ENCODE peak calls at places on chromosomes 2 and 18, in seven cellular contexts. D is Karpas-422; P is upper lobe of left lung; E is naive thymus-derived CD4-positive, alpha-beta T cell; Z is iPS DF 6.9; L is gastrocnemius medialis; C is breast epithelium. H is an unnamed sample.

GRCh38 chr2:61715501-61715900 is 138.4 kb downstream of the FAM161A start:
- DNase-seq in D (no peak), P (no peak), E (no peak), Z (no peak), L (no peak), C (no peak), H (no peak)

GRCh38 chr2:242056785-242057184 is 187.3 kb downstream of the RTP5 start:
- DNase-seq in D (no peak), P (no peak), E (no peak), Z (no peak), L (no peak), C (no peak), H (no peak)

GRCh38 chr2:216632952-216633615 is at the start of gene IGFBP2:
- DNase-seq in D (no peak), P (no peak), E (peak; percentile 61), Z (no peak), L (no peak), C (no peak), H (no peak)

GRCh38 chr2:6184532-6185302 is 492.5 kb downstream of the SOX11 start:
- DNase-seq in D (no peak), P (no peak), E (no peak), Z (no peak), L (no peak), C (no peak), H (no peak)

GRCh38 chr2:218924757-218925156 is 34.7 kb upstream of the CDK5R2 start:
- DNase-seq in D (peak; percentile 47), P (no peak), E (no peak), Z (no peak), L (no peak), C (no peak), H (no peak)

GRCh38 chr2:222627764-222628163 is 28.1 kb downstream of the FARSB start:
- DNase-seq in D (no peak), P (no peak), E (no peak), Z (no peak), L (no peak), C (no peak), H (no peak)

GRCh38 chr2:47402555-47402804 is 476 bp upstream of the MSH2 start:
- DNase-seq in D (no peak), P (no peak), E (no peak), Z (no peak), L (no peak), C (no peak), H (no peak)

GRCh38 chr2:78979380-78980238 is 45.9 kb upstream of the REG3G start:
- DNase-seq in D (peak; percentile 92), P (peak; percentile 26), E (peak; percentile 24), Z (no peak), L (no peak), C (no peak), H (no peak)

GRCh38 chr2:149664896-149665295 is 77.3 kb upstream of the MMADHC start:
- DNase-seq in D (no peak), P (no peak), E (no peak), Z (no peak), L (no peak), C (no peak), H (no peak)

DNA sequence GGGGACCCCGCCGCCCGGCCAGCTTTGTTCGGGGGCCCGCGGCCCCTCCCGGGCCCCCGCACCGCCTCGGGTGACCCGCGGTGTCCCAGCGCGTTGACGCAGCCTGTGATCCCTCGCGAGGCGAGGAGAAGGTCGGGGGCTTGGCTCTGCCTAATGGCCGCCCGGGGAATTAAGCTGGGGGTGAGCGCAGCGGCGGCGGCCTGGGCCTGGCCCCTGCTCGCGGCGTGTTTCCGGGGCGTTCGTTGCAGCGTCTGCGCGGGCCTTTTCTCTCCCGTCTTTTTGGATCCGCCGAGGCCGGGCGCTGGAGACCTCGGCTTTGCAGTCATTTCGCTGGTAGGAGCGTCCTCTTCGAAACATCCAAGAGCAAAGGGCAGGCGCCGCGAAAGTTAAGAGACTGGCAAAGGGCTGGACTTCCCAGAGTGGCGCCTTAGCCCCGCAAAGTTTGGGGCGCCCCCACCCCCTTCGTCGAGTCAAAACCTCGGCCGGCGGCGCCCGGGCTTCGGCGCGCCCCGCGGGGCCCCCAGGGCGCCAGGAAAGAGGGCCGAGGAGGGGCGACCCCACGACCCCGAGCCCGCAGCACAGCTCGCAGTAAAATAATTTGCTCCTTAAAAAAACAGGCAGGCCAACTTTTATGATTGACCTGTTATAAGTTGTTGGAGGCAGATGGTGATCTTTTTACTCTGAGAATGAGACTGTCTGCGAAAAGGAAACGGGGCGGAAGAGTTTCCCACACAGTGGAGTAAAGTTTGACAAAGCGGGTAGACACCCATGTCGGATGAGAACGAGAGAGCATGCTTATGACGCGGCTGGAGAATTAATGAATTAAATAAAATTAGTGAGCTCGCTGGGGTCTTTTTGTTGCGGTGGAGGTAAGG is 1.4 kb downstream of the SALL3 start:
- DNase-seq in D (no peak), P (no peak), E (no peak), Z (no peak), L (no peak), C (no peak), H (no peak)
- H3K4me3 ChIP-seq in D (no peak overlapping the region), P (peak overlapping the region; percentile 7), E (no peak overlapping the region), Z (peak overlapping the region; percentile 96), L (no peak overlapping the region), C (peak overlapping the region; percentile 37), H (peak overlapping the region; percentile 41)

GRCh38 chr2:69645026-69645425 is 1.5 kb upstream of the AAK1 start:
- DNase-seq in D (no peak), P (no peak), E (no peak), Z (no peak), L (no peak), C (no peak), H (no peak)

GRCh38 chr2:69644506-69644979 is 1.0 kb upstream of the AAK1 start:
- DNase-seq in D (no peak), P (no peak), E (no peak), Z (no peak), L (no peak), C (no peak), H (no peak)

GRCh38 chr2:69646714-69647113 is 3.2 kb upstream of the AAK1 start:
- DNase-seq in D (no peak), P (no peak), E (no peak), Z (no peak), L (no peak), C (no peak), H (no peak)

GRCh38 chr2:69643602-69644505 is at the start of gene AAK1:
- DNase-seq in D (peak; percentile 96), P (peak; percentile 92), E (peak; percentile 89), Z (peak; percentile 43), L (peak; percentile 85), C (peak; percentile 87), H (peak; percentile 74)

DNA sequence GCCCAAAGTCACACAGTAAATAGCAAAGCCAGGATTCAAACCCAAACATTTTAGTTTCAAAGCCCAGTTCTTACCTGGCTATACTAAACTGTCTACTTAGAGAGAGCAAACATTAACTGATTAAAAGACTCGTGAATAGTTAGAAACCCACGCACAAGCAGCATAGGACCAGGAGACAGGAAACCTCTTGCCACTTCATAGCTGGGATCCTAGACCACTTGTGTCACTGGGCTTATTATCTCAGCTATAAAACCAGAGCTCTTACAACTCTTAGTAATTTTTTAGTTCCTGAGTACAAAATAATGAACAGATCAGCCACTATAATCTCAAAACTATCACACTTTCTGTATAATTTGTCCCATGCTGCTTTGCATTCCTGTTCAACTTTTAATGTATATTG is 2.4 kb upstream of the AAK1 start:
- DNase-seq in D (no peak), P (no peak), E (no peak), Z (no peak), L (no peak), C (no peak), H (no peak)
- H3K27ac ChIP-seq in D (no peak overlapping the region), P (no peak overlapping the region), E (peak overlapping the region; percentile 86), Z (no peak overlapping the region), L (peak overlapping the region; percentile 96), C (peak overlapping the region; percentile 94), H (peak overlapping the region; percentile 97)

GRCh38 chr2:74551530-74551929 is 2.2 kb downstream of the LOXL3 start:
- DNase-seq in D (no peak), P (no peak), E (no peak), Z (no peak), L (no peak), C (no peak), H (no peak)

GRCh38 chr2:74549685-74549971 is 4.1 kb downstream of the LOXL3 start:
- DNase-seq in D (no peak), P (no peak), E (peak; percentile 24), Z (no peak), L (no peak), C (no peak), H (no peak)

GRCh38 chr2:74548285-74548918 is 5.3 kb downstream of the LOXL3 start:
- DNase-seq in D (no peak), P (no peak), E (no peak), Z (no peak), L (no peak), C (no peak), H (no peak)

GRCh38 chr2:74550231-74550630 is 3.5 kb downstream of the LOXL3 start:
- DNase-seq in D (no peak), P (no peak), E (no peak), Z (no peak), L (no peak), C (no peak), H (no peak)

DNA sequence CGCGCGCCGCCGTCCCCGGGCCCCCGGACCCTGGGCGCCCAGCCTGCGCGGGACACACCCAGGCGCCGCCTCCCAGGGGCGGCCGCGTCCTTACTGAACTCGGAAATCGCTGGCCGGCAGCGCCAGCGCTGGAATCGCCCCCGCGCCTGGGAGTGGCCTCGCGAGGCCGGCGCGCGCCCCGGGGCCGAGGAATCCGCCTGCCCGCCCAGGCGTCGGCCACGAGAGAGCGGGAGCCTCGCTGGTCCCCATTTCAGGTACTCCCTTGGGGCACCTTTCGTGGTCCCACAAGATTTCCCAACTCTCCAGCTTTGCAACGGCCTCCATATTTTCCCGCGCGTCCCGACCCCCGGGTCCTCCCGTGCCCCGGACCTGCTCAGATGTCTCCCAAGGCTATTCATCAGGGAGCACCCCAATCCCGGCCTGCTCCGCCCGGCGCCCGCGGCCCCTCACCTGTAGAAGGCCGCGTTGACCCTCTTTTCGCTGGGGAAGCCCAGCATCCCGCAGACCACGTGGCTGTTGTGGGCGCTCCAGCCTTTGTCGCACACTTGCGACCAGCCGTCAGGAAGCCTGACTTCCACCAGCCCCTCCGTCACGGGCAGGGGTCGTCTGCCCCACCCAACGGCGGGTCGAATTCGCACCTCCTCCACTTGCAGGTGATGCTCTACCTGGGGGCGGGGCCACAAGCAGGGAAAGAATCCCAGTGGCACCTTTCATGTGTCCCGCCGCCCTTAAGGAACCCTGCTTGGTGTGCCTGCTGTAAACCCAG is 4.6 kb downstream of the LOXL3 start:
- DNase-seq in D (no peak), P (peak; percentile 76), E (peak; percentile 68), Z (no peak), L (no peak), C (no peak), H (no peak)
- H3K4me3 ChIP-seq in D (no peak overlapping the region), P (peak overlapping the region; percentile 56), E (peak overlapping the region; percentile 39), Z (peak overlapping the region; percentile 53), L (peak overlapping the region; percentile 55), C (peak overlapping the region; percentile 83), H (peak overlapping the region; percentile 88)

GRCh38 chr2:54903736-54904554 is 146.3 kb downstream of the RTN4 start:
- DNase-seq in D (no peak), P (peak; percentile 59), E (peak; percentile 48), Z (no peak), L (peak; percentile 62), C (no peak), H (peak; percentile 47)
- H3K27ac ChIP-seq in D (no peak overlapping the region), P (no peak overlapping the region), E (no peak overlapping the region), Z (no peak overlapping the region), L (peak overlapping the region; percentile 73), C (peak overlapping the region; percentile 45), H (no peak overlapping the region)

GRCh38 chr18:78242307-78242643 is 737.3 kb upstream of the SALL3 start:
- DNase-seq in D (no peak), P (peak; percentile 45), E (no peak), Z (no peak), L (peak; percentile 42), C (no peak), H (no peak)
- H3K4me3 ChIP-seq in D (no peak overlapping the region), P (no peak overlapping the region), E (no peak overlapping the region), Z (no peak overlapping the region), L (no peak overlapping the region), C (peak overlapping the region; percentile 54), H (no peak overlapping the region)

GRCh38 chr2:128310094-128310716 is 8.5 kb downstream of the HS6ST1 start:
- DNase-seq in D (no peak), P (peak; percentile 11), E (peak; percentile 15), Z (no peak), L (no peak), C (no peak), H (no peak)
- H3K27ac ChIP-seq in D (no peak overlapping the region), P (no peak overlapping the region), E (no peak overlapping the region), Z (no peak overlapping the region), L (peak overlapping the region; percentile 76), C (peak overlapping the region; percentile 3), H (no peak overlapping the region)